ENCODE peak calls at places on chromosomes 13 and 19, in six cellular contexts. X is IMR-90, T is H1, Y is mesenchymal stem cell, I is H9, Q is mesendoderm. D is an unnamed sample.

GRCh38 chr13:63403726-63404125 is 1988.1 kb upstream of the PCDH20 start:
- DNase-seq in Q (no peak), T (no peak), X (no peak), I (no peak), Y (no peak), D (no peak)

GRCh38 chr13:31674056-31674455 is 65.3 kb upstream of the RXFP2 start:
- DNase-seq in X (no peak), I (no peak), Q (no peak), T (no peak), Y (no peak), D (no peak)

GRCh38 chr19:44796701-44797115 is 12.2 kb upstream of the BCAM start:
- DNase-seq in Q (peak), Y (peak), T (no peak), X (peak), I (peak), D (no peak)

GRCh38 chr19:18306903-18307681 is 15.8 kb downstream of the LSM4 start:
- DNase-seq in I (no peak), X (no peak), Q (no peak), Y (no peak), T (no peak), D (no peak)

GRCh38 chr13:67736646-67737420 is 506.7 kb upstream of the PCDH9 start:
- DNase-seq in Y (peak), X (peak), I (peak), Q (peak), T (peak), D (peak)

GRCh38 chr19:40642757-40643325 is 41.7 kb downstream of the LTBP4 start:
- DNase-seq in Y (no peak), T (no peak), Q (no peak), X (no peak), I (no peak), D (no peak)

GRCh38 chr13:70964124-70964523 is 855.9 kb upstream of the KLHL1 start:
- DNase-seq in T (no peak), I (no peak), X (no peak), Q (no peak), Y (no peak), D (no peak)

GRCh38 chr13:98048263-98048662 is 94.6 kb upstream of the FARP1 start:
- DNase-seq in Y (no peak), I (no peak), Q (peak), X (no peak), T (no peak), D (no peak)

GRCh38 chr13:98506343-98507059 is 70.4 kb downstream of the STK24 start:
- DNase-seq in X (no peak), Q (no peak), I (no peak), Y (no peak), T (no peak), D (no peak)

GRCh38 chr13:61170791-61171330 is 244.8 kb downstream of the PCDH20 start:
- DNase-seq in T (no peak), Y (no peak), X (no peak), I (no peak), Q (no peak), D (no peak)

GRCh38 chr13:43573361-43573740 is 213.4 kb downstream of the ENOX1 start:
- DNase-seq in T (no peak), Q (peak), Y (peak), X (no peak), I (no peak), D (no peak)

DNA sequence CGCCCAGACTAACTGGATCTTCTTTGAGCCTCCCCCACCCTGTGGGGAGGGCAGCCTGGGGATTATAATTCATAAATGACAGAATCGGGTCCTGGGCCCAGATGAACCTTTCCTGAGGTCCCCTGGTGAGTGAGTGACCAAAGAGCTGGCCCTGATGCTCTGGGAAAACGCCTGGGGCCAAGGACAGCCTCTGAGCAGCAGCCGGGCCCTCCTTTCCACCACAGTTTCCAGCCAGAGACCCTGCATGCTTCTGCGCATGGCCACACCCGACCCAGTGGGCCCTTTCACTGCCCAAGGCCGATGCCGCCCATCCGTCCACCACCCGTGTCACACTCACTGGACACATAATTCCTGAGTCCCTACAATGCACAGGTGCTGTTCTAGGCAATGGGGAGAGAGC is 43.6 kb upstream of the CCNE1 start:
- DNase-seq in Q (no peak), I (no peak), Y (no peak), T (no peak), X (no peak), D (no peak)
- H2BK15ac ChIP-seq in Q (no peak), I (no peak), Y (no peak), T (no peak), X (no peak), D (no peak)

GRCh38 chr19:1592023-1592754 is 476 bp downstream of the MBD3 start:
- DNase-seq in Y (peak), T (peak), X (peak), Q (peak), I (peak), D (peak)
- H4K8ac ChIP-seq in Y (peak), T (peak), X (peak), Q (peak), I (no peak), D (peak)

GRCh38 chr19:6649189-6649588 is 20.8 kb downstream of the TNFSF14 start:
- DNase-seq in I (no peak), T (no peak), Y (no peak), X (no peak), Q (no peak), D (no peak)

GRCh38 chr19:6648141-6648715 is 21.7 kb downstream of the TNFSF14 start:
- DNase-seq in Q (no peak), I (no peak), X (no peak), Y (no peak), T (no peak), D (no peak)

GRCh38 chr19:6639439-6639838 is 30.5 kb downstream of the TNFSF14 start:
- DNase-seq in Y (no peak), X (no peak), Q (no peak), T (no peak), I (no peak), D (no peak)

GRCh38 chr19:6644796-6645195 is 25.2 kb downstream of the TNFSF14 start:
- DNase-seq in T (no peak), Y (no peak), X (no peak), I (no peak), Q (no peak), D (no peak)
- H2AK5ac ChIP-seq in T (no peak), Y (no peak), X (no peak), I (no peak), Q (no peak), D (no peak)

DNA sequence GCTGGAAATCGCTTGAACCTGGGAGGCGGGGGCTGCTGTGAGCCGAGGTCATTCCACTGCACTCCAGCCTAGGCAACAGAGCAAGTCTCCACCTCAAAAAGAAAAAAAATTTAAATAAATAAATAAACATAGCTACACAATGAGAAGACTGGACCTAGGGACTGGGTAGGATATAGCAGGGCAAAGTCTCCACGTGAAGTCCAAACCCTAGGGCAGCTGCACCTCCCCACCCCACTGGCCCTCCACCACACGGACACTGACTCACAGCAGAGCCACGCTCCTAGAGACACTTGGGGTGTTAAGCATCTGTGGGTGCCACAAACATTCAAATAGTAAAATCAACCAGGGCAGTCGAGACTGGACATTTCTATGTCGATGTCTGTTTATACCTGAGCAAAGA is 7.1 kb downstream of the LATS2 start:
- DNase-seq in Y (no peak), Q (no peak), T (no peak), X (no peak), I (no peak), D (no peak)
- H2BK15ac ChIP-seq in Y (no peak), Q (no peak), T (no peak), X (no peak), I (no peak), D (no peak)

GRCh38 chr13:114235697-114236096 is 1.0 kb downstream of the CDC16 start:
- DNase-seq in Y (peak), Q (no peak), X (no peak), I (no peak), T (no peak), D (no peak)

GRCh38 chr13:114236224-114236623 is 1.5 kb downstream of the CDC16 start:
- DNase-seq in I (no peak), Y (no peak), Q (no peak), T (no peak), X (no peak), D (no peak)

GRCh38 chr13:114234266-114234644 is 442 bp upstream of the CDC16 start:
- DNase-seq in T (no peak), X (no peak), I (no peak), Q (no peak), Y (no peak), D (no peak)

GRCh38 chr13:114237415-114238112 is 2.9 kb downstream of the CDC16 start:
- DNase-seq in Y (no peak), T (no peak), Q (no peak), I (no peak), X (no peak), D (no peak)

DNA sequence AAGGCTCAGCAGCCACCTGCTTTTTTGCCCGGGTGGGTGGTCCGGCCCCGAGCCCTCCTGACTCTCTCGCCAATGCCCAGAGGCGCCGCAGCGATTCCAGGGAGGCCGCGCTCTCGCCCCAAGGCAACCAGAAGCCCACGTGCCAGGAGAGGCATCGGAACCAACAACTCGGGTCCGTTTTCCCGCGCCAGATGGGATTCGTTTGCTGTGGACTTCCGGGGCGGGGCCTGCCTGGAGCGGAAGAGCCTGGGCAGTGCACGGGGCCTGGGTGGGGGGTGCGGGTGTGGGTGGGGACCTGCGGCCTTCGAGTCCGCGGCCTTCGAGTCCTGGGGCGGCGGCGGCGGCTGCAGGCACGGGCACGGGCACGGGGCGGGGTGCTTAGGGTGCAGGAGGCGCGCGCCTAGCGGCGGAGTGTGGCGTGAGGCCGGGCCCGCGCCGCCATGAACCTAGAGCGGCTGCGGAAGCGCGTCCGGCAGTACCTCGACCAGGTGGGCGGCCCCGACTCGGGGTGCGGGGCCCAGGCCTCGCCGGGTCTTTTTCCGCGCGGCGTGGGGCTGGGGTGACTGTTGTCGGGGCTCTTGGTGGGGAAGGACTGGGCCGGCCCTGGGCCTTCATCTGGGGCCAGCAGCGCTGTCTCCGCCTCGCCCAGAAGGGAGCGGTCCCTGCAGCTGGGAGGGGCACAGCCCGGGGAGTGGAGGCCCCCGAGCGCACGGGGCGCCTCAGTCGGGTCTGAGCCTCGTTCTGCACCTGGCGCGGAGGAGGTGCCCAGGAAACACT is at the start of gene CDC16:
- DNase-seq in T (peak), Q (peak), X (peak), I (peak), Y (peak), D (peak)
- H4K8ac ChIP-seq in T (peak), Q (no peak), X (peak), I (no peak), Y (peak), D (peak)

GRCh38 chr19:35510626-35510964 is 2.9 kb downstream of the DMKN start:
- DNase-seq in X (no peak), T (no peak), I (no peak), Q (no peak), Y (no peak), D (no peak)
- H2AK5ac ChIP-seq in X (peak), T (no peak), I (no peak), Q (no peak), Y (no peak), D (peak)

GRCh38 chr13:25905411-25906010 is 146.3 kb downstream of the SHISA2 start:
- DNase-seq in I (no peak), T (no peak), X (no peak), Q (peak), Y (no peak), D (no peak)

GRCh38 chr13:25906211-25906661 is 145.6 kb downstream of the SHISA2 start:
- DNase-seq in Q (no peak), Y (no peak), X (no peak), T (no peak), I (no peak), D (no peak)

GRCh38 chr13:25902946-25903345 is 148.9 kb downstream of the SHISA2 start:
- DNase-seq in Y (no peak), I (no peak), Q (no peak), X (no peak), T (no peak), D (no peak)

GRCh38 chr13:25901460-25902376 is 150.1 kb downstream of the SHISA2 start:
- DNase-seq in Y (peak), X (peak), Q (peak), T (no peak), I (no peak), D (no peak)

GRCh38 chr13:25904830-25905229 is 147.0 kb downstream of the SHISA2 start:
- DNase-seq in Y (no peak), Q (no peak), I (no peak), X (no peak), T (no peak), D (no peak)
- H2BK15ac ChIP-seq in Y (no peak), Q (no peak), I (no peak), X (no peak), T (no peak), D (no peak)

GRCh38 chr13:112970552-112971287 is 1.7 kb downstream of the MCF2L start:
- DNase-seq in Y (no peak), Q (no peak), I (no peak), X (no peak), T (no peak), D (no peak)

GRCh38 chr13:112971288-112971643 is 2.3 kb downstream of the MCF2L start:
- DNase-seq in T (no peak), I (no peak), Y (no peak), X (no peak), Q (no peak), D (no peak)

GRCh38 chr13:112968910-112969691 is at the start of gene MCF2L:
- DNase-seq in X (peak), T (no peak), Q (peak), I (peak), Y (peak), D (peak)

GRCh38 chr13:112968380-112968909 is 569 bp upstream of the MCF2L start:
- DNase-seq in I (no peak), Q (peak), Y (no peak), T (no peak), X (no peak), D (no peak)

GRCh38 chr13:112969692-112970338 is 801 bp downstream of the MCF2L start:
- DNase-seq in T (no peak), I (no peak), Y (no peak), X (no peak), Q (no peak), D (no peak)
- H4K8ac ChIP-seq in T (no peak), I (no peak), Y (no peak), X (no peak), Q (no peak), D (no peak)